ENCODE peak calls at places on chromosomes 5 and 9, in ten cellular contexts. C is K562, T is stomach, I is left ventricle myocardium inferior, S is transverse colon, P is right atrium auricular region, F is cardiac muscle cell, J is AG04450, R is prostate gland, L is neuronal stem cell. A is an unnamed sample.
A peak's percentile ranks its signal among the peaks of the same experiment; 100 is the strongest.

GRCh38 chr5:110063640-110064592 is 374.2 kb downstream of the MAN2A1 start:
- DNase-seq in J (no peak), C (no peak), S (no peak), R (no peak), T (no peak), F (no peak), P (no peak), I (no peak), L (no peak), A (no peak)

GRCh38 chr5:122121782-122122465 is 7.4 kb upstream of the ZNF474 start:
- DNase-seq in J (no peak), L (no peak), F (no peak), R (no peak), C (peak; percentile 62), S (no peak), I (no peak), T (no peak), P (no peak), A (no peak)

GRCh38 chr9:15136646-15137045 is 170.4 kb downstream of the TTC39B start:
- DNase-seq in C (peak; percentile 16), F (no peak), P (no peak), I (no peak), R (no peak), J (no peak), S (no peak), L (no peak), T (no peak), A (no peak)

GRCh38 chr5:77550416-77550815 is 58.3 kb upstream of the WDR41 start:
- DNase-seq in F (no peak), T (no peak), C (no peak), R (no peak), I (no peak), J (no peak), L (no peak), P (no peak), S (no peak), A (no peak)

GRCh38 chr5:96146675-96147074 is 185.0 kb upstream of the ELL2 start:
- DNase-seq in I (no peak), T (no peak), P (no peak), F (no peak), S (no peak), R (no peak), J (peak; percentile 82), C (peak; percentile 14), L (no peak), A (no peak)

GRCh38 chr9:109167716-109168115 is 667 bp upstream of the FRRS1L start:
- DNase-seq in T (no peak), C (no peak), J (no peak), R (no peak), S (no peak), L (no peak), P (no peak), F (no peak), I (no peak), A (no peak)

GRCh38 chr5:166251786-166252185 is 2039.7 kb upstream of the WWC1 start:
- DNase-seq in P (no peak), C (no peak), F (no peak), S (no peak), I (no peak), R (no peak), L (no peak), J (no peak), T (no peak), A (no peak)

GRCh38 chr5:56735845-56736641 is 79.3 kb upstream of the MAP3K1 start:
- DNase-seq in C (no peak), T (no peak), I (no peak), L (no peak), R (no peak), S (no peak), P (no peak), F (peak; percentile 72), J (no peak), A (no peak)

DNA sequence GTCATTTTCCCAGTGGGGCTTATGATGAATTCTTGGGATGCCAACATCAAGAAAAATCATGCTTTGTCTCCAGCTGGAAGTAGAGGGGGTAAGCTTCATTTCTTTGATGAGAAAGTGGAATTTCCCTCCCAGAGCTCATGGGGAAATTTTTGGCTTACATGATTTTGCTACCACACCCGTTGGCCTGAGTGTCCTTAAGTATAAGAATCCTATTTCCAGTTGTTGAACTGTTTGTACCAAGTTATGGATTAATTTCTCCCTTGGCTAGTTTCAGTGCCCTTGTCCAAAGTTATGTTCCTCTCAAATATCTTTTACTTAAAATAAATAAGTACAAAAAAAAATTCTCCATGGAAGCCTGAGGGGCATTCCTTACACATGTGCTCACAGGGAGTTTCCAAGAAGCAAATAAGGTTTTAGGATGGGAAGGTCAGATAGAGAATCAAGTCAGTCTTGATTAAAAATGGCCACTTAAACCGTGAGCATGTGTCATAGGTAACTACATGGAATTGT is 82.3 kb downstream of the PTCD2 start:
- DNase-seq in S (no peak), L (no peak), C (no peak), I (no peak), F (no peak), R (no peak), P (no peak), J (peak; percentile 33), T (no peak), A (no peak)
- H3K9me3 ChIP-seq in S (peaks cover 8% of the 10 kb centered on the region), L (peaks cover 6% of the 10 kb centered on the region), C (no peaks in the 10 kb centered on the region), I (peaks cover 29% of the 10 kb centered on the region), F (peaks cover 7% of the 10 kb centered on the region), R (no peaks in the 10 kb centered on the region), P (no peaks in the 10 kb centered on the region), J (peaks cover 10% of the 10 kb centered on the region), T (peaks cover 17% of the 10 kb centered on the region), A (no peaks in the 10 kb centered on the region)

GRCh38 chr9:92740015-92740408 is 24.6 kb downstream of the BICD2 start:
- DNase-seq in T (no peak), F (no peak), P (no peak), I (no peak), C (no peak), R (no peak), L (no peak), J (no peak), S (no peak), A (no peak)

GRCh38 chr9:92740969-92741368 is 23.7 kb downstream of the BICD2 start:
- DNase-seq in J (no peak), I (no peak), P (no peak), C (no peak), F (no peak), R (no peak), L (no peak), S (no peak), T (no peak), A (no peak)

GRCh38 chr9:92738661-92739081 is 26.0 kb downstream of the BICD2 start:
- DNase-seq in C (no peak), L (no peak), P (no peak), T (peak; percentile 43), F (no peak), I (no peak), J (no peak), R (peak; percentile 76), S (no peak), A (no peak)

GRCh38 chr9:92740446-92740961 is 24.1 kb downstream of the BICD2 start:
- DNase-seq in C (no peak), J (no peak), I (no peak), L (no peak), R (no peak), T (no peak), P (no peak), F (no peak), S (no peak), A (no peak)

DNA sequence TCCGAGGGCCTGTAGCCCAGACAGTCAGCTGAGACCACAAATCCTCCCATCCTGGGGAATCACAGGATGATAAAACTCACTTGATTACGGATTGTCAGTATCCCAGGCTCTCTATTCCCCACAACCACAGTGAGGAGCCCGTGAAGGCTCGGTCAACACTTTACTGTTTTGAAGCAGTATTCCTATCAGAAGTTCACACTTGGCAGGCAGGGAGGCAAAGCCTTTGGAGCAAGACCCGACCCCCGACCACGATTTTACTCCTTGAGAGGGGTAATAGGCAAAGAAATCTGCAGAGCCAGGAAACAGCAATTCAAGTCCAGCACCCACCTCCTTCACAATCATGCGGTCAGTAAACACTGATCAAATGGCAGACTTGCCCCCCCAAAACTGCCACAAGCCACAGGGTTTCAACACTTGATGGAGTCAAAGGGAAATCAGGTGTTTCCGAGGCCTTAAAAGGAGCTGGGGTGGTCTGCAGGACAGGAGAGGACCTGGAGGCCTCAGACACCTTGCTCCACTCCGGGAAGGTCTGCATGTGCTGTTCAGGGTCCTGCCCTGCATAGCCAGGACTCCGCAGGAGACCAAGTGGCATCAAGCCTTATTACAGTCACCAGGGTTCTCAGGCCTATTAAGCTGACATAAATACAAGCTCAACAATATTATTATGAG is 25.2 kb downstream of the BICD2 start:
- DNase-seq in P (no peak), L (no peak), J (no peak), S (no peak), C (no peak), I (no peak), R (no peak), F (no peak), T (no peak), A (no peak)
- H3K27ac ChIP-seq in P (peak overlapping the region; percentile 65), L (no peak overlapping the region), J (no peak overlapping the region), S (peak overlapping the region; percentile 64), C (no peak overlapping the region), I (peak overlapping the region; percentile 80), R (peak overlapping the region; percentile 55), F (no peak overlapping the region), T (peak overlapping the region; percentile 70), A (no peak overlapping the region)

DNA sequence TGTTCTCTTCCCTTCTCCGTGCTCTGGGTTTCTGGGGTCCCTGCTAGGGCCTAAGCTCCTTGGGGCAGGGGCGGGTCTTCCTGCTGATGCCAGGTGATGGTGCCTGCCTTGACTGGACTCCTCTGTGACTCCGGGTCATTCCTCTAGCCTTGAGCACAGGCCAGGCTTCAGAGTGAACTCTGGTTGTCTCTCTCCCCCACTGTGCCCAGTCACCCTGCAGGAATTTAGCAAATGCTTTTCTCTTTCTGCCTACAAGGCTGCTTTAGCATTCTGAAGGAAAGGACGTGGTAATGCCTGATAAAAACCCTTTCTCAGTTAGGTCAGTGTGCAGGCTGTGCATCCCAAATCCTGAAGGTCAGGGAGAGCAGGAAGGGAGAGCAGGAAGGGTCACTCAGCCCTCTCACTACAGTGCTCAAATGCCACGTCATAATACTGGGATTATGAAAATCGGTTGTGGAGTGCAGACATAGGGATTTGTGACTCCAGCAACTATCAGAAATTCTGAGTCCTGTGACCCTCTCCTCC is 2.7 kb downstream of the CXCL14 start:
- DNase-seq in R (no peak), P (no peak), F (no peak), C (no peak), J (no peak), T (no peak), L (no peak), S (no peak), I (no peak), A (no peak)
- H3K4me3 ChIP-seq in R (no peak overlapping the region), P (no peak overlapping the region), F (no peak overlapping the region), C (no peak overlapping the region), J (no peak overlapping the region), T (no peak overlapping the region), L (no peak overlapping the region), S (no peak overlapping the region), I (no peak overlapping the region), A (no peak overlapping the region)

DNA sequence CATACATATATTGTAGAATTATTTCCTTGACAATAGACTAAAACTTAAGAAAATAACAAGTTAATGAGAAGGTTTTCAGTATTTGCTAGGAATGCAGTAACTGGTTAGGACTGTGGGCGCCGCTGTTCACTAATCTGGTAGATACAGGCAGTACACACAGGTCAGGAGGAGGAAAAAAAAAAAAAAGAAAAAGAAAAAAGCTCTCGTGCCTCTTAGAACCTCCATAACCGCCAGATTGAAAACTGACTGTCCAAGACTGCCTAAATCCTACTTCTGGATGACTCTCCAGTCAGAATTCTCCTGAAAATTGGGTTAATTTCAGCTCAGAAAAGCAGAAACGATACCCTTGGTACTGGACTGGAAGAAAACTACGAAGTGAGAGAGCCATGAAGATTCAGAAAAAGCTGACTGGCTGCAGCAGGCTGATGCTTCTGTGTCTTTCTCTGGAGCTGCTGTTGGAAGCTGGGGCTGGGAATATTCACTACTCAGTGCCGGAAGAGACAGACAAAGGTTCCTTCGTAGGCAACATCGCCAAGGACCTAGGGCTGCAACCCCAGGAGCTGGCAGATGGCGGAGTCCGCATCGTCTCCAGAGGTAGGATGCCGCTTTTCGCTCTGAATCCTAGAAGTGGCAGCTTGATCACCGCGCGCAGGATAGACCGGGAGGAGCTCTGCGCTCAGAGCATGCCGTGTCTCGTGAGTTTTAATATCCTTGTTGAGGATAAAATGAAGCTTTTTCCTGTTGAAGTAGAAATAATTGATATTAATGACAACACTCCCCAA is at the start of gene PCDHGA1:
- DNase-seq in I (no peak), T (no peak), F (no peak), S (no peak), R (no peak), L (no peak), P (no peak), C (peak; percentile 31), J (no peak), A (no peak)
- H3K9me3 ChIP-seq in I (peaks cover 88% of the 10 kb centered on the region), T (peaks cover 79% of the 10 kb centered on the region), F (no peaks in the 10 kb centered on the region), S (peaks cover 67% of the 10 kb centered on the region), R (no peaks in the 10 kb centered on the region), L (peaks cover 31% of the 10 kb centered on the region), P (peaks cover 3% of the 10 kb centered on the region), C (no peaks in the 10 kb centered on the region), J (peaks cover 44% of the 10 kb centered on the region), A (peaks cover 4% of the 10 kb centered on the region)

A was measured in pancreas.